ENCODE peak calls at places on chromosomes 13 and 19, in ten cellular contexts. One of them, this sample, is unnamed.

GRCh38 chr19:51127755-51128154 is 3.0 kb downstream of the SIGLEC9 start:
- DNase-seq in astrocyte: no peak
- DNase-seq in gastrocnemius medialis: peak; percentile 23
- DNase-seq in astrocyte of the spinal cord: no peak
- DNase-seq in heart right ventricle: no peak
- DNase-seq in brain microvascular endothelial cell: peak; percentile 76
- DNase-seq in colonic mucosa: no peak
- DNase-seq in heart left ventricle: no peak
- DNase-seq in A549: no peak
- DNase-seq in kidney epithelial cell: no peak
- DNase-seq in this sample: no peak

GRCh38 chr19:11560404-11560988 is 1.5 kb upstream of the ELOF1 start:
- DNase-seq in heart right ventricle: no peak
- DNase-seq in heart left ventricle: no peak
- DNase-seq in astrocyte: peak; percentile 39
- DNase-seq in A549: peak; percentile 73
- DNase-seq in colonic mucosa: peak; percentile 72
- DNase-seq in brain microvascular endothelial cell: peak; percentile 77
- DNase-seq in astrocyte of the spinal cord: peak; percentile 66
- DNase-seq in kidney epithelial cell: no peak
- DNase-seq in gastrocnemius medialis: no peak
- DNase-seq in this sample: no peak

GRCh38 chr19:38149597-38149996 is 74.4 kb downstream of the DPF1 start:
- DNase-seq in heart left ventricle: no peak
- DNase-seq in kidney epithelial cell: no peak
- DNase-seq in brain microvascular endothelial cell: no peak
- DNase-seq in astrocyte: no peak
- DNase-seq in gastrocnemius medialis: no peak
- DNase-seq in A549: no peak
- DNase-seq in colonic mucosa: no peak
- DNase-seq in heart right ventricle: no peak
- DNase-seq in astrocyte of the spinal cord: no peak
- DNase-seq in this sample: no peak

GRCh38 chr13:42239644-42240043 is 32.3 kb upstream of the AKAP11 start:
- DNase-seq in A549: peak; percentile 12
- DNase-seq in colonic mucosa: no peak
- DNase-seq in heart right ventricle: no peak
- DNase-seq in brain microvascular endothelial cell: no peak
- DNase-seq in astrocyte: peak; percentile 12
- DNase-seq in gastrocnemius medialis: no peak
- DNase-seq in astrocyte of the spinal cord: peak; percentile 17
- DNase-seq in heart left ventricle: no peak
- DNase-seq in kidney epithelial cell: peak; percentile 5
- DNase-seq in this sample: no peak

GRCh38 chr19:31664096-31664495 is 314.9 kb upstream of the TSHZ3 start:
- DNase-seq in heart right ventricle: no peak
- DNase-seq in colonic mucosa: no peak
- DNase-seq in kidney epithelial cell: no peak
- DNase-seq in astrocyte of the spinal cord: no peak
- DNase-seq in A549: no peak
- DNase-seq in heart left ventricle: no peak
- DNase-seq in brain microvascular endothelial cell: no peak
- DNase-seq in astrocyte: no peak
- DNase-seq in gastrocnemius medialis: no peak
- DNase-seq in this sample: no peak

GRCh38 chr19:10510301-10510802 is 6.9 kb downstream of the S1PR5 start:
- DNase-seq in kidney epithelial cell: no peak
- DNase-seq in astrocyte: no peak
- DNase-seq in colonic mucosa: no peak
- DNase-seq in heart left ventricle: no peak
- DNase-seq in A549: no peak
- DNase-seq in heart right ventricle: no peak
- DNase-seq in gastrocnemius medialis: no peak
- DNase-seq in astrocyte of the spinal cord: no peak
- DNase-seq in brain microvascular endothelial cell: no peak
- DNase-seq in this sample: no peak

GRCh38 chr19:40279120-40279551 is 6.0 kb downstream of the AKT2 start:
- DNase-seq in brain microvascular endothelial cell: peak; percentile 18
- DNase-seq in heart right ventricle: peak; percentile 79
- DNase-seq in colonic mucosa: peak; percentile 37
- DNase-seq in gastrocnemius medialis: peak; percentile 58
- DNase-seq in A549: no peak
- DNase-seq in astrocyte: peak; percentile 6
- DNase-seq in heart left ventricle: peak; percentile 87
- DNase-seq in kidney epithelial cell: no peak
- DNase-seq in astrocyte of the spinal cord: peak; percentile 64
- DNase-seq in this sample: no peak

GRCh38 chr19:20662421-20663105 is 1.2 kb upstream of the ZNF626 start:
- DNase-seq in astrocyte: no peak
- DNase-seq in colonic mucosa: no peak
- DNase-seq in astrocyte of the spinal cord: no peak
- DNase-seq in kidney epithelial cell: no peak
- DNase-seq in heart right ventricle: no peak
- DNase-seq in heart left ventricle: no peak
- DNase-seq in gastrocnemius medialis: no peak
- DNase-seq in brain microvascular endothelial cell: no peak
- DNase-seq in A549: no peak
- DNase-seq in this sample: no peak

GRCh38 chr19:37007587-37008220 is 70.5 kb upstream of the ZNF420 start:
- DNase-seq in brain microvascular endothelial cell: peak; percentile 40
- DNase-seq in astrocyte of the spinal cord: peak; percentile 62
- DNase-seq in A549: peak; percentile 61
- DNase-seq in colonic mucosa: peak; percentile 41
- DNase-seq in heart left ventricle: peak; percentile 90
- DNase-seq in kidney epithelial cell: no peak
- DNase-seq in gastrocnemius medialis: peak; percentile 15
- DNase-seq in heart right ventricle: peak; percentile 87
- DNase-seq in astrocyte: peak; percentile 37
- DNase-seq in this sample: no peak

GRCh38 chr13:73677041-73677589 is 457.1 kb downstream of the KLF12 start:
- DNase-seq in astrocyte of the spinal cord: peak; percentile 60
- DNase-seq in astrocyte: peak; percentile 80
- DNase-seq in colonic mucosa: peak; percentile 67
- DNase-seq in heart right ventricle: no peak
- DNase-seq in heart left ventricle: no peak
- DNase-seq in A549: peak; percentile 65
- DNase-seq in brain microvascular endothelial cell: peak; percentile 87
- DNase-seq in kidney epithelial cell: no peak
- DNase-seq in gastrocnemius medialis: no peak
- DNase-seq in this sample: no peak

DNA sequence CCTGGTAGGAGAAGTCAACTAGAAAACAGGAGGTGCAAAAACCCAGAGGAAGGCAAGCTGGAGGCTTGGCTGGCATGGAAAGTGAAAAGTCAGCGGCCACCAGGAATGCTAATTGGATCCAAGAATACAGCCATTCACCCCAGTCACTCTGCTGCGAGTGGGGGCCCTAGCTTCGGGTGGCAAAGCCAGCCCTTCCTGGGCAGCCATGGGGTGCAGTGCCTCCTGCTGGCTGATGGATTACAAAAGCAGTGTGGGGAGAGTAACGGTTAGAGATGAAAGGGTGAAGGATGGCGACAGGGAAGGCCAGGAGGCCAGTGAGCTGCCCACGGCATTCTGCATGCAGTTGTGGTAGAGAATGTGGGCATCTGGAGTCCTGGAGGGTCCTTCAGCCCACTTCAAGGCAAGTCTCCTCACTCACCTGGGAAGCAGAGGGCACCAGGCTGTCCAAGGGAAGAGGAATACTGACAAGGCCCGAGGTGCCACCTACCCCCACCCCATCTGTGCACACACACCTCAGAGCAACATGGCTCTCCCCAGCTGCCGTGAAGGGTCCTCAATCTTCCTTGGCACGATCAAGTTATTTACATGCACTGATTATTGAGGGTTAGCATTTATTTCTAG is 20.3 kb upstream of the EPHX3 start:
- DNase-seq in gastrocnemius medialis: peak; percentile 59
- DNase-seq in astrocyte: peak; percentile 23
- DNase-seq in A549: peak; percentile 33
- DNase-seq in brain microvascular endothelial cell: peak; percentile 33
- DNase-seq in heart right ventricle: no peak
- DNase-seq in colonic mucosa: no peak
- DNase-seq in heart left ventricle: no peak
- DNase-seq in astrocyte of the spinal cord: peak; percentile 46
- DNase-seq in kidney epithelial cell: no peak
- DNase-seq in this sample: no peak
- TF ChIP-seq CTCF in gastrocnemius medialis: peak; percentile 52
- TF ChIP-seq CTCF in astrocyte: peak; percentile 49
- TF ChIP-seq CTCF in A549: peak; percentile 32
- TF ChIP-seq CTCF in brain microvascular endothelial cell: peak; percentile 82
- TF ChIP-seq CTCF in heart right ventricle: peak; percentile 18
- TF ChIP-seq CTCF in colonic mucosa: peak; percentile 12
- TF ChIP-seq CTCF in heart left ventricle: peak; percentile 25
- TF ChIP-seq CTCF in astrocyte of the spinal cord: peak; percentile 63
- TF ChIP-seq CTCF in kidney epithelial cell: peak; percentile 60
- TF ChIP-seq CTCF in this sample: no peak

GRCh38 chr19:30244533-30244932 is 127.7 kb upstream of the ZNF536 start:
- DNase-seq in colonic mucosa: no peak
- DNase-seq in gastrocnemius medialis: no peak
- DNase-seq in heart left ventricle: no peak
- DNase-seq in heart right ventricle: no peak
- DNase-seq in brain microvascular endothelial cell: no peak
- DNase-seq in astrocyte of the spinal cord: no peak
- DNase-seq in A549: no peak
- DNase-seq in astrocyte: no peak
- DNase-seq in kidney epithelial cell: no peak
- DNase-seq in this sample: no peak
- TF ChIP-seq CTCF in colonic mucosa: no peak
- TF ChIP-seq CTCF in gastrocnemius medialis: no peak
- TF ChIP-seq CTCF in heart left ventricle: no peak
- TF ChIP-seq CTCF in heart right ventricle: no peak
- TF ChIP-seq CTCF in brain microvascular endothelial cell: no peak
- TF ChIP-seq CTCF in astrocyte of the spinal cord: no peak
- TF ChIP-seq CTCF in A549: no peak
- TF ChIP-seq CTCF in astrocyte: no peak
- TF ChIP-seq CTCF in kidney epithelial cell: no peak
- TF ChIP-seq CTCF in this sample: no peak

DNA sequence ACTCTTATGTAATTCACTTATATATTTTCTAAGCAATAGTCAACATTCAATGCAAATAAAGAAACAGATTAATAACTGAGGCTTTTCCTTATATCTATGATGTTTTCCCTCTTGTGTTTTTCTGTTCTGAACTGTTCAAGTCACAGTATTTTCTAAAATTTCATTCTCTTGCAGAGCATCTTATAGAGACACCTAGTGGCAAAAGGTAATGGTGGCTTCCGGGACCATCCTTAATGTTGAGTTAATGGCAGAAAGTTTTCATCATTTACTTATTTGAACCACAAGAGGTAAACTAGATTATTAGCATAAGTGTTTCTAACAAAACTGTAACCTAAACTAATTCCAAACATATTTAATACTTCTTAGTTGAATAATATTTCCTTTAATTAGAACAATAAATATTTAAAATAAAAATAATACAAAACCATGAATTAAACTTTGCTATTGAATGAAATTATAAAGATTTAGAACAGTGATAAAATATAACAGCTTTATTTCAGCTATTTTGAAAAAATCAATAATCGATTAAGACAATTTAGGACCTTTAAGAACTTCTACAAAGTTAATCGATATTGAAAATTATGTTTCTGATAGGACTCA is 1.7 kb upstream of the SLITRK5 start:
- DNase-seq in A549: peak; percentile 66
- DNase-seq in astrocyte of the spinal cord: peak; percentile 70
- DNase-seq in brain microvascular endothelial cell: no peak
- DNase-seq in colonic mucosa: no peak
- DNase-seq in heart right ventricle: no peak
- DNase-seq in heart left ventricle: no peak
- DNase-seq in kidney epithelial cell: no peak
- DNase-seq in gastrocnemius medialis: no peak
- DNase-seq in astrocyte: no peak
- DNase-seq in this sample: no peak
- TF ChIP-seq CTCF in A549: peak; percentile 68
- TF ChIP-seq CTCF in astrocyte of the spinal cord: peak; percentile 83
- TF ChIP-seq CTCF in brain microvascular endothelial cell: peak; percentile 71
- TF ChIP-seq CTCF in colonic mucosa: peak; percentile 21
- TF ChIP-seq CTCF in heart right ventricle: no peak
- TF ChIP-seq CTCF in heart left ventricle: peak; percentile 18
- TF ChIP-seq CTCF in kidney epithelial cell: peak; percentile 73
- TF ChIP-seq CTCF in gastrocnemius medialis: no peak
- TF ChIP-seq CTCF in astrocyte: peak; percentile 71
- TF ChIP-seq CTCF in this sample: no peak

DNA sequence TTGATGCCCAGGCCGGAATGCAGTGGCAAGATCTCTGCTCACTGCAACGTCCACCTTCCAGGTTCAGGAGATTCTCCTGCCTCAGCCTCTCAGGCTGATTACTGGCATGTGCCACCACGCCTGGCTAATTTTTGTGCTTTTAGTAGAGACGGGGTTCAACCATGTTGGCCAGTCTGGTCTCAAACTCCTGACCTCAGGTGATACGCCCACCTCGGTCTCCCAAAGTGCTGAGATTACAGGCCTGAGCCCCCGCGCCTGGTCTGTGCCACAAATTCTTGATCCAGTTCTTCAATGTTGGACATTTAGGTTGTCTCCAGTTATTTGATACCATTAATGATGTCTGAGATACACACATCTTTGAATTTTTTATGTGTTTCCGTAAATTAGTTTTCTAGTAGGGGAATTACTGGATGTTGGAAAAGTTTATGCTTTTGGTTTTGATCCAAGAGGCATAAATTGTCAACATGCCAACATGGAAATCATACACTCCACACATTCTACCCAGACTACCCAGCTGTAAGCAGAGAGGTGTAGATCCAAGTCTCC is 525 bp upstream of the COG3 start:
- DNase-seq in astrocyte of the spinal cord: no peak
- DNase-seq in A549: no peak
- DNase-seq in astrocyte: no peak
- DNase-seq in kidney epithelial cell: no peak
- DNase-seq in heart right ventricle: no peak
- DNase-seq in heart left ventricle: no peak
- DNase-seq in gastrocnemius medialis: no peak
- DNase-seq in brain microvascular endothelial cell: no peak
- DNase-seq in colonic mucosa: peak; percentile 27
- DNase-seq in this sample: no peak
- TF ChIP-seq CTCF in astrocyte of the spinal cord: peak; percentile 29
- TF ChIP-seq CTCF in A549: no peak
- TF ChIP-seq CTCF in astrocyte: no peak
- TF ChIP-seq CTCF in kidney epithelial cell: peak; percentile 24
- TF ChIP-seq CTCF in heart right ventricle: peak; percentile 48
- TF ChIP-seq CTCF in heart left ventricle: no peak
- TF ChIP-seq CTCF in gastrocnemius medialis: peak; percentile 49
- TF ChIP-seq CTCF in brain microvascular endothelial cell: peak; percentile 62
- TF ChIP-seq CTCF in colonic mucosa: no peak
- TF ChIP-seq CTCF in this sample: no peak

GRCh38 chr13:24313449-24313848 is 4.1 kb downstream of the C1QTNF9 start:
- DNase-seq in brain microvascular endothelial cell: peak; percentile 8
- DNase-seq in kidney epithelial cell: no peak
- DNase-seq in heart right ventricle: no peak
- DNase-seq in gastrocnemius medialis: no peak
- DNase-seq in colonic mucosa: no peak
- DNase-seq in A549: peak; percentile 11
- DNase-seq in heart left ventricle: no peak
- DNase-seq in astrocyte of the spinal cord: no peak
- DNase-seq in astrocyte: no peak
- DNase-seq in this sample: no peak
- TF ChIP-seq CTCF in brain microvascular endothelial cell: peak; percentile 29
- TF ChIP-seq CTCF in kidney epithelial cell: peak; percentile 19
- TF ChIP-seq CTCF in heart right ventricle: peak; percentile 36
- TF ChIP-seq CTCF in gastrocnemius medialis: no peak
- TF ChIP-seq CTCF in colonic mucosa: peak; percentile 11
- TF ChIP-seq CTCF in A549: peak; percentile 23
- TF ChIP-seq CTCF in heart left ventricle: peak; percentile 38
- TF ChIP-seq CTCF in astrocyte of the spinal cord: peak; percentile 40
- TF ChIP-seq CTCF in astrocyte: peak; percentile 22
- TF ChIP-seq CTCF in this sample: no peak

GRCh38 chr19:28026636-28027035 is 1186.3 kb downstream of the UQCRFS1 start:
- DNase-seq in heart right ventricle: no peak
- DNase-seq in heart left ventricle: no peak
- DNase-seq in astrocyte: peak; percentile 16
- DNase-seq in brain microvascular endothelial cell: no peak
- DNase-seq in colonic mucosa: no peak
- DNase-seq in A549: no peak
- DNase-seq in kidney epithelial cell: peak; percentile 23
- DNase-seq in astrocyte of the spinal cord: no peak
- DNase-seq in gastrocnemius medialis: no peak
- DNase-seq in this sample: no peak
- TF ChIP-seq CTCF in heart right ventricle: no peak
- TF ChIP-seq CTCF in heart left ventricle: no peak
- TF ChIP-seq CTCF in astrocyte: no peak
- TF ChIP-seq CTCF in brain microvascular endothelial cell: no peak
- TF ChIP-seq CTCF in colonic mucosa: no peak
- TF ChIP-seq CTCF in A549: no peak
- TF ChIP-seq CTCF in kidney epithelial cell: no peak
- TF ChIP-seq CTCF in astrocyte of the spinal cord: no peak
- TF ChIP-seq CTCF in gastrocnemius medialis: no peak
- TF ChIP-seq CTCF in this sample: no peak

This sample was measured in lower leg skin.